ENCODE peak calls at places on chromosomes 1 and 21, in six cellular contexts. K is CD4-positive, alpha-beta T cell; O is lung; I is CD8-positive, alpha-beta memory T cell; U is SK-N-SH; C is mucosa of descending colon. J is an unnamed sample. For H3K9me3, the result is how much of the 10 kb centered on the place peaks cover.

GRCh38 chr1:212158912-212159796 is 123.6 kb downstream of the DTL start:
- DNase-seq in K (no peak), O (no peak), I (no peak), U (no peak), C (no peak), J (peak)

GRCh38 chr1:228490120-228491078 is 3.2 kb downstream of the RNF187 start:
- DNase-seq in K (no peak), O (no peak), I (no peak), U (no peak), C (no peak), J (no peak)

GRCh38 chr1:178294654-178295053 is 200.8 kb downstream of the RASAL2 start:
- DNase-seq in K (no peak), O (no peak), I (no peak), U (no peak), C (no peak), J (no peak)

GRCh38 chr1:181541947-181542346 is 58.6 kb downstream of the CACNA1E start:
- DNase-seq in K (no peak), O (no peak), I (no peak), U (no peak), C (no peak), J (no peak)

GRCh38 chr1:227759345-227760300 is 24.4 kb downstream of the SNAP47 start:
- DNase-seq in K (no peak), O (no peak), I (no peak), U (no peak), C (peak), J (no peak)

GRCh38 chr1:26833432-26834405 is 7.2 kb downstream of the ZDHHC18 start:
- DNase-seq in K (peak), O (peak), I (peak), U (no peak), C (peak), J (peak)

GRCh38 chr1:40305451-40305850 is 11.6 kb downstream of the COL9A2 start:
- DNase-seq in K (no peak), O (no peak), I (no peak), U (no peak), C (no peak), J (no peak)

GRCh38 chr1:206511362-206512064 is 4.2 kb downstream of the RASSF5 start:
- DNase-seq in K (no peak), O (no peak), I (no peak), U (no peak), C (no peak), J (no peak)

GRCh38 chr1:244239261-244239770 is 188.2 kb downstream of the ZBTB18 start:
- DNase-seq in K (no peak), O (no peak), I (no peak), U (no peak), C (no peak), J (no peak)

GRCh38 chr1:234968470-234968869 is 160.2 kb downstream of the TOMM20 start:
- DNase-seq in K (no peak), O (no peak), I (no peak), U (no peak), C (no peak), J (no peak)

GRCh38 chr1:181100015-181100905 is 11.8 kb downstream of the IER5 start:
- DNase-seq in K (no peak), O (no peak), I (no peak), U (no peak), C (no peak), J (no peak)

GRCh38 chr1:155933591-155934096 is 569 bp downstream of the KHDC4 start:
- DNase-seq in K (no peak), O (no peak), I (no peak), U (peak), C (no peak), J (no peak)

GRCh38 chr1:54490361-54491248 is 57.4 kb upstream of the ACOT11 start:
- DNase-seq in K (no peak), O (no peak), I (no peak), U (peak), C (no peak), J (no peak)

GRCh38 chr1:18480315-18481189 is at the start of gene KLHDC7A:
- DNase-seq in K (no peak), O (peak), I (no peak), U (no peak), C (peak), J (no peak)

GRCh38 chr1:201266774-201267173 is 16.5 kb upstream of the PKP1 start:
- DNase-seq in K (no peak), O (peak), I (no peak), U (no peak), C (no peak), J (no peak)

GRCh38 chr1:117828206-117828605 is 101.2 kb downstream of the GDAP2 start:
- DNase-seq in K (no peak), O (no peak), I (no peak), U (peak), C (peak), J (no peak)

GRCh38 chr1:68808351-68808750 is 311.5 kb upstream of the DEPDC1 start:
- DNase-seq in K (no peak), O (no peak), I (no peak), U (peak), C (no peak), J (no peak)

GRCh38 chr1:71252900-71253299 is 172.1 kb upstream of the ZRANB2 start:
- DNase-seq in K (no peak), O (no peak), I (no peak), U (no peak), C (no peak), J (no peak)

GRCh38 chr1:50416553-50417453 is 6.4 kb downstream of the DMRTA2 start:
- DNase-seq in K (no peak), O (no peak), I (no peak), U (peak), C (no peak), J (no peak)
- H3K9me3 ChIP-seq in K (under half), O (under half), I (under half), U (under half), C (under half), J (under half)

GRCh38 chr1:183630748-183631147 is 4.8 kb downstream of the ARPC5 start:
- DNase-seq in K (no peak), O (no peak), I (no peak), U (no peak), C (no peak), J (no peak)
- H3K9me3 ChIP-seq in K (under half), O (under half), I (under half), U (under half), C (under half), J (under half)

DNA sequence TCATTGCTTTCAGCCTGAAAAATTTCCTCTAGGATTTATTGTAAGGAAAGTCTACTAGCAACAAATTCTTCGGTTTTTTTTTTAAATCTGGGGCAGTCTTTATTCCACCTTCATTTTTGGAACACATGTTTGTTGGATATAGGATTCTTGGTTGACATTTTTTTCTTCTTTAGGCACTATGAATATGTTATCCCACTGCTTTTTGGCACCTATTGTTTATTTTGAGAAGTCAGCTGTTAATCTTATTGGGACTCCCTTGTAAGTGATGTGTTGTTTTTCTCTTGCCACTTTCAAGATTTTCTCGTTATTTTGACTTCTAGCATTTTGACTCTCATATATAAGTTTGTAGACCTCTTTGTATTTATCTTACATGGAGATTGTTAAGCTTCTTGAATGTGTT is 99.3 kb downstream of the NPHS2 start:
- DNase-seq in K (no peak), O (no peak), I (no peak), U (no peak), C (no peak), J (no peak)
- H3K9me3 ChIP-seq in K (under half), O (under half), I (under half), U (under half), C (under half), J (under half)

DNA sequence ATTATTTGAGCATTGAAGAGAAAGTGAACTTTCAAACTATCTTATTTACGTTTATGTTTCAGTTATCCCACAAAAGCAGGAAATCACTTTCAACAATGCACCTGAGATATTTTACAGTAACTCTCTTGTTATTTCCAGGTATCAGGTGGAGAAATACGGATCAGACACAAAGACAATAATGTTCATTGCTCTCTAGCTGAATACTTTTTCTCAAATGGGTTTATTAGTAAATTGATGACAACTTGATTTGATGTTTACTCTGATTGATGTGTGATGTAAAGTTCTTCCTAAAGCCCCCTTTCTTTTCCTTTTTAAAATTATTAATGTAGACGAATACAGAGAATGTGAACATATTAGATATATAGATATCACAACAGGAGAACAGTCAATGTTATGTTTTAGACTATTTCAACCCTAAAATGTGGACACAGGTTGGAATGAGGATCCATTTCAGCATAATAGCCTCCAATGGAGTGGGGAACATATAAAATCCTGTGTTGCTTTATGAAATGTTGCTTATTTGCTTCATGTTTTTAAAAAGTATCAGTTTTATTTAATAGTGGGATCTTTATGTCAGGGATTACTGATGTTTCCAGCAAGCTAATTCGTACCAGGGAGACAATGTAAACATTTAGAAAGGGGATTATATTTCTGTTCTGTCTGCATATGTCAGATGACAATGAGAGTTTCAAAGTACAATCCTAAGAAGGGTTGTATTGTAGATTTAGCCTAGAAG is 1522.3 kb upstream of the TPTE start:
- DNase-seq in K (no peak), O (no peak), I (no peak), U (no peak), C (no peak), J (no peak)
- H3K9me3 ChIP-seq in K (under half), O (under half), I (under half), U (under half), C (under half), J (under half)

GRCh38 chr1:46770541-46770940 is 28.3 kb upstream of the CYP4B1 start:
- DNase-seq in K (no peak), O (no peak), I (no peak), U (no peak), C (no peak), J (no peak)

GRCh38 chr1:46769028-46769740 is 29.7 kb upstream of the CYP4B1 start:
- DNase-seq in K (no peak), O (no peak), I (no peak), U (no peak), C (no peak), J (no peak)

GRCh38 chr1:46764406-46764805 is 34.4 kb upstream of the CYP4B1 start:
- DNase-seq in K (no peak), O (no peak), I (no peak), U (no peak), C (no peak), J (no peak)

GRCh38 chr1:46767649-46768282 is 31.1 kb upstream of the CYP4B1 start:
- DNase-seq in K (no peak), O (peak), I (no peak), U (no peak), C (no peak), J (no peak)

DNA sequence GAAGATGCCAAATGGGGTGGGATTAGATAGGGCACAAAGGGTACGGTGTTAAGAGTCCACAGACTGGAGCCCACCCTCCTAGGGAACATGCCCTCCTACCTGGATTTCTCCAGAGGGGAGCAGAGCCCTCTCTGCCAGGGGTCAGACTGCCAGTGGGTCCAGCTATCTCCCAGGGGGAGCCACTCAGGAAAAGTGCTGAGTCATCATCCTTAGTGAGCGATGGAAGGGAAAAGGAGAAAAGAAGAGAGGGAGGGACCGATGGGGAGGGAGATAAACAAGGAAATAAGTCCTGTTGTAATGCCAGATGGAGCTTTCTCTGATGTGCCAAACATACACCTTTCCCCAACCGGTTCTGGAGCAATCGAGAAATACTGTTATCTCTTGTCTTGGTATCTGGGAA is 30.4 kb upstream of the CYP4B1 start:
- DNase-seq in K (no peak), O (no peak), I (no peak), U (no peak), C (no peak), J (no peak)
- H3K9me3 ChIP-seq in K (under half), O (under half), I (under half), U (under half), C (under half), J (under half)

J was measured in T-helper 17 cell.